ENCODE peak calls at places on chromosome 1, in five cellular contexts. One of them, this sample, is unnamed.
A peak's percentile ranks its signal among the peaks of the same experiment; 100 is the strongest.

GRCh38 chr1:100252901-100253300 is 3.3 kb upstream of the DBT start:
- DNase-seq in brain microvascular endothelial cell: no peak
- DNase-seq in thoracic aorta: no peak
- DNase-seq in fibroblast of pulmonary artery: no peak
- DNase-seq in kidney epithelial cell: no peak
- DNase-seq in this sample: no peak

GRCh38 chr1:167737169-167737568 is 15.4 kb downstream of the MPZL1 start:
- DNase-seq in brain microvascular endothelial cell: no peak
- DNase-seq in thoracic aorta: no peak
- DNase-seq in fibroblast of pulmonary artery: no peak
- DNase-seq in kidney epithelial cell: no peak
- DNase-seq in this sample: no peak

GRCh38 chr1:28518745-28519341 is 13.0 kb downstream of the RCC1 start:
- DNase-seq in brain microvascular endothelial cell: no peak
- DNase-seq in thoracic aorta: no peak
- DNase-seq in fibroblast of pulmonary artery: no peak
- DNase-seq in kidney epithelial cell: no peak
- DNase-seq in this sample: no peak

GRCh38 chr1:200473698-200474371 is 64.0 kb upstream of the ZNF281 start:
- DNase-seq in brain microvascular endothelial cell: no peak
- DNase-seq in thoracic aorta: no peak
- DNase-seq in fibroblast of pulmonary artery: peak; percentile 23
- DNase-seq in kidney epithelial cell: peak; percentile 57
- DNase-seq in this sample: no peak

GRCh38 chr1:205756552-205756951 is 6.6 kb upstream of the NUCKS1 start:
- DNase-seq in brain microvascular endothelial cell: no peak
- DNase-seq in thoracic aorta: no peak
- DNase-seq in fibroblast of pulmonary artery: no peak
- DNase-seq in kidney epithelial cell: no peak
- DNase-seq in this sample: no peak

GRCh38 chr1:236808005-236808404 is 12.9 kb downstream of the MTR start:
- DNase-seq in brain microvascular endothelial cell: no peak
- DNase-seq in thoracic aorta: no peak
- DNase-seq in fibroblast of pulmonary artery: no peak
- DNase-seq in kidney epithelial cell: no peak
- DNase-seq in this sample: no peak

GRCh38 chr1:237901284-237901870 is 10.7 kb upstream of the ZP4 start:
- DNase-seq in brain microvascular endothelial cell: no peak
- DNase-seq in thoracic aorta: no peak
- DNase-seq in fibroblast of pulmonary artery: no peak
- DNase-seq in kidney epithelial cell: no peak
- DNase-seq in this sample: no peak

GRCh38 chr1:110281363-110282290 is 57.5 kb upstream of the RBM15 start:
- DNase-seq in brain microvascular endothelial cell: no peak
- DNase-seq in thoracic aorta: no peak
- DNase-seq in fibroblast of pulmonary artery: no peak
- DNase-seq in kidney epithelial cell: no peak
- DNase-seq in this sample: no peak

GRCh38 chr1:30033276-30034104 is 689.9 kb downstream of the MATN1 start:
- DNase-seq in brain microvascular endothelial cell: no peak
- DNase-seq in thoracic aorta: no peak
- DNase-seq in fibroblast of pulmonary artery: no peak
- DNase-seq in kidney epithelial cell: no peak
- DNase-seq in this sample: no peak
- TF ChIP-seq CTCF in brain microvascular endothelial cell: no peak
- TF ChIP-seq CTCF in thoracic aorta: no peak
- TF ChIP-seq CTCF in fibroblast of pulmonary artery: no peak
- TF ChIP-seq CTCF in kidney epithelial cell: no peak
- TF ChIP-seq CTCF in this sample: no peak

DNA sequence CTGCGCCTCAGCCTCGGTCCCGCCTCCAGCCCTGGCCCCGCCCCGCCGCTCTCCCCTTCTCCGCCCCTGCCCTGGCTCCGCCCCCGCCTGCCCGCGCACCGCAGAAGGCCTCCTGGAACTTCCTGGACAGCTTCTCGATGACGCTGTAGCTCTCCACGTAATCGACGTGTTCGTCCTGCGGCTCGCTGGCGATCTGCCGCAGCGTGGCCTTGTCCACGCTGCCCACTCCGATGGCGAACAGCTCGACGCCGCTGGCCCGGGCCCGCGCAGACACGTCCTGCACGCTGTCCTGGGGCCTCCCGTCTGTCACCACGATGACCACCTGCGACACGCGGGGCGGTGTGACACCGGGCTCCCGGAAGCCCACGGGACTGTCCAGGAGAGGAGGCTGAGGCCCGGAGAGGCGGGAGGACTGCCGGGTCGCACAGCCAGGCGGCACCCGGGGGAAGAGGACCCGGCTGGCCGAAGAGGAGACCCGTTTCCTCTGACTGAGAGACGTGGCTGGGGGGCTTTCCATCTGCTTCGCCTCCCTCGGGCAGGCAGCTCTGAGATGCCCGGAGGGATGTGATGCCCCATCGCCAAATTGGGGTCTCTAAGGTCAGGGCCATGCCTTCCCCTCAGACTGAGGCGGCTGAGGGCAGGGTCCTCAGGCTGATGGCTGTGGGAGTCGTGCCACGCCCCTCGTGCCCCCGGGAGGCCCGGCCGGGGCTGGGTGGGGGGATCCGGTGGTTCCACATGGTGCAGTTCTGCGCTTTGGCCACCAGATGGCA is 4.6 kb downstream of the MATN1 start:
- DNase-seq in brain microvascular endothelial cell: peak; percentile 97
- DNase-seq in thoracic aorta: peak; percentile 36
- DNase-seq in fibroblast of pulmonary artery: peak; percentile 99
- DNase-seq in kidney epithelial cell: peak; percentile 85
- DNase-seq in this sample: peak; percentile 49
- TF ChIP-seq CTCF in brain microvascular endothelial cell: peak; percentile 93
- TF ChIP-seq CTCF in thoracic aorta: peak; percentile 99
- TF ChIP-seq CTCF in fibroblast of pulmonary artery: peak; percentile 74
- TF ChIP-seq CTCF in kidney epithelial cell: peak; percentile 90
- TF ChIP-seq CTCF in this sample: peak; percentile 99

GRCh38 chr1:204574856-204575145 is 58.6 kb downstream of the MDM4 start:
- DNase-seq in brain microvascular endothelial cell: no peak
- DNase-seq in thoracic aorta: no peak
- DNase-seq in fibroblast of pulmonary artery: no peak
- DNase-seq in kidney epithelial cell: no peak
- DNase-seq in this sample: no peak

GRCh38 chr1:204573563-204573925 is 57.3 kb downstream of the MDM4 start:
- DNase-seq in brain microvascular endothelial cell: peak; percentile 24
- DNase-seq in thoracic aorta: no peak
- DNase-seq in fibroblast of pulmonary artery: no peak
- DNase-seq in kidney epithelial cell: peak; percentile 21
- DNase-seq in this sample: no peak

GRCh38 chr1:204574016-204574855 is 58.0 kb downstream of the MDM4 start:
- DNase-seq in brain microvascular endothelial cell: no peak
- DNase-seq in thoracic aorta: no peak
- DNase-seq in fibroblast of pulmonary artery: no peak
- DNase-seq in kidney epithelial cell: no peak
- DNase-seq in this sample: no peak

GRCh38 chr1:204571631-204572030 is 55.4 kb downstream of the MDM4 start:
- DNase-seq in brain microvascular endothelial cell: no peak
- DNase-seq in thoracic aorta: no peak
- DNase-seq in fibroblast of pulmonary artery: no peak
- DNase-seq in kidney epithelial cell: no peak
- DNase-seq in this sample: no peak

DNA sequence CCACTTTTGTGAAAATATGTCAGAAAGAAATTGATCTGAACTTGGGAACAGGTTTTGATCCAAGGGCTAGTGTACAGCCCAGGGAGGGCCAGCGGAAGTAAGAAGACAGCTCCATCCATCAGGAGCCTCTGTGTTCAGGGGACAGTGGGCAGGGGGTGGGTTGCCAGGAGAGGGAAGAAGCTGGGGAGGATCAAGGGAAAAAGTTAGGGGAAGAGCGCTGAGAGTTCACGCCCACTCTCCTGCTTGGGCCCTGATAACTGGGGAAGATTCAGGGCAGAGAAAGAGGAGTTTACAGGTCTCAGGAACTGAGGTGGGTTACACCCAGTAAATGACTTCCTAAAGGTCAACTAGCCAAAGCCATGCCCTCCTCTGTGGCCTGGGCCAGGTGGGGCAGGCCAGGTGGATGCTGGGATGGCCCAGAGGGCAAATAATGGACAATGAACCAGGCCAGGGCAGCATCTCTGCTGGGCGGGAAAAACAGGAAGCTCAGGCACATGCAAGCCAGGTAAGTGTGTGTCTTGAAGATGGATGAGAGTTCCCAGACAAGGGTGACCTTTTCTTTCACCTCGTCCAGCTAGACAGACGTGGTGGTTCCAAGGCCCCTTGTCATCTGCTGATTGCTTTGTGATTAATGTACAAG is 56.8 kb downstream of the MDM4 start:
- DNase-seq in brain microvascular endothelial cell: no peak
- DNase-seq in thoracic aorta: no peak
- DNase-seq in fibroblast of pulmonary artery: no peak
- DNase-seq in kidney epithelial cell: no peak
- DNase-seq in this sample: no peak
- TF ChIP-seq CTCF in brain microvascular endothelial cell: no peak
- TF ChIP-seq CTCF in thoracic aorta: no peak
- TF ChIP-seq CTCF in fibroblast of pulmonary artery: no peak
- TF ChIP-seq CTCF in kidney epithelial cell: no peak
- TF ChIP-seq CTCF in this sample: no peak

GRCh38 chr1:199422206-199422605 is 605.3 kb upstream of the NR5A2 start:
- DNase-seq in brain microvascular endothelial cell: peak; percentile 44
- DNase-seq in thoracic aorta: no peak
- DNase-seq in fibroblast of pulmonary artery: peak; percentile 71
- DNase-seq in kidney epithelial cell: no peak
- DNase-seq in this sample: no peak
- TF ChIP-seq CTCF in brain microvascular endothelial cell: peak; percentile 77
- TF ChIP-seq CTCF in thoracic aorta: no peak
- TF ChIP-seq CTCF in fibroblast of pulmonary artery: peak; percentile 72
- TF ChIP-seq CTCF in kidney epithelial cell: peak; percentile 44
- TF ChIP-seq CTCF in this sample: no peak